ENCODE peak calls at places on chromosome 18, in six cellular contexts. U is H1, R is HCT116, C is A549, Z is SK-N-SH, Q is endothelial cell of umbilical vein. B is an unnamed sample.

GRCh38 chr18:22932885-22933205 is 283 bp upstream of the RBBP8 start:
- DNase-seq in Q (no peak), U (no peak), C (no peak), R (no peak), Z (no peak), B (no peak)

GRCh38 chr18:51135361-51135760 is 62.1 kb downstream of the MEX3C start:
- DNase-seq in R (no peak), U (no peak), Q (no peak), Z (no peak), C (no peak), B (no peak)

GRCh38 chr18:59547691-59548182 is 149.5 kb downstream of the CCBE1 start:
- DNase-seq in Z (no peak), Q (no peak), C (no peak), R (no peak), U (no peak), B (no peak)

GRCh38 chr18:26405190-26405781 is 143.1 kb downstream of the KCTD1 start:
- DNase-seq in R (peak; percentile 36), U (no peak), Q (peak; percentile 46), Z (peak; percentile 62), C (peak; percentile 32), B (peak; percentile 29)

GRCh38 chr18:53509886-53510285 is 714.6 kb downstream of the MBD2 start:
- DNase-seq in U (no peak), Q (no peak), R (no peak), Z (no peak), C (no peak), B (no peak)

GRCh38 chr18:44743626-44744025 is 62.9 kb downstream of the SETBP1 start:
- DNase-seq in R (no peak), C (no peak), Q (no peak), U (no peak), Z (peak; percentile 10), B (no peak)

GRCh38 chr18:31077883-31078282 is 24.3 kb downstream of the DSC2 start:
- DNase-seq in C (no peak), Z (no peak), R (no peak), Q (no peak), U (no peak), B (peak; percentile 62)

GRCh38 chr18:28791101-28791500 is 614.2 kb upstream of the CDH2 start:
- DNase-seq in C (no peak), R (no peak), Z (no peak), Q (no peak), U (no peak), B (no peak)

GRCh38 chr18:28767201-28767600 is 590.3 kb upstream of the CDH2 start:
- DNase-seq in Q (no peak), C (no peak), R (no peak), U (no peak), Z (no peak), B (no peak)

GRCh38 chr18:58196881-58197872 is 153.2 kb downstream of the NEDD4L start:
- DNase-seq in Q (no peak), Z (no peak), U (no peak), C (no peak), R (no peak), B (no peak)

GRCh38 chr18:56196495-56197225 is 441.7 kb downstream of the TXNL1 start:
- DNase-seq in R (no peak), U (no peak), Z (no peak), Q (peak; percentile 74), C (no peak), B (no peak)

GRCh38 chr18:45621068-45621511 is 5.8 kb downstream of the SLC14A2 start:
- DNase-seq in U (no peak), Z (peak; percentile 74), Q (peak; percentile 41), R (peak; percentile 28), C (peak; percentile 34), B (peak; percentile 57)

GRCh38 chr18:57771183-57771582 is 31.9 kb downstream of the ATP8B1 start:
- DNase-seq in U (no peak), C (no peak), Q (peak; percentile 72), Z (no peak), R (no peak), B (peak; percentile 37)

GRCh38 chr18:56541790-56542189 is 96.6 kb downstream of the TXNL1 start:
- DNase-seq in Z (no peak), C (no peak), Q (no peak), R (no peak), U (no peak), B (no peak)

GRCh38 chr18:77131652-77132368 is 773 bp downstream of the MBP start:
- DNase-seq in C (no peak), Q (no peak), R (no peak), Z (peak; percentile 73), U (no peak), B (peak; percentile 81)

GRCh38 chr18:2538844-2539243 is 32.5 kb downstream of the METTL4 start:
- DNase-seq in C (no peak), Q (no peak), R (no peak), U (no peak), Z (no peak), B (no peak)

GRCh38 chr18:45860971-45861370 is 35.5 kb downstream of the SIGLEC15 start:
- DNase-seq in C (no peak), R (no peak), U (no peak), Z (no peak), Q (no peak), B (no peak)

GRCh38 chr18:79791141-79791972 is 6.4 kb upstream of the KCNG2 start:
- DNase-seq in U (no peak), C (peak; percentile 6), Q (no peak), R (no peak), Z (no peak), B (peak; percentile 99)

GRCh38 chr18:44594779-44595467 is 85.8 kb upstream of the SETBP1 start:
- DNase-seq in C (no peak), U (no peak), Q (peak; percentile 78), R (no peak), Z (no peak), B (no peak)

GRCh38 chr18:44672506-44672905 is 8.2 kb upstream of the SETBP1 start:
- DNase-seq in C (no peak), Z (no peak), Q (no peak), U (no peak), R (no peak), B (no peak)

GRCh38 chr18:41870191-41870590 is 84.8 kb upstream of the PIK3C3 start:
- DNase-seq in R (no peak), Q (no peak), U (no peak), C (no peak), Z (no peak), B (no peak)

GRCh38 chr18:2425426-2426317 is 145.6 kb downstream of the METTL4 start:
- DNase-seq in R (no peak), Q (no peak), C (no peak), U (no peak), Z (no peak), B (no peak)

GRCh38 chr18:68428026-68428425 is 286.9 kb downstream of the TMX3 start:
- DNase-seq in U (no peak), Z (no peak), R (no peak), Q (peak; percentile 64), C (no peak), B (no peak)

GRCh38 chr18:34880882-34881852 is 160.0 kb upstream of the MAPRE2 start:
- DNase-seq in R (no peak), Q (peak; percentile 20), C (no peak), Z (no peak), U (no peak), B (peak; percentile 12)

GRCh38 chr18:2826581-2826980 is 20.2 kb upstream of the EMILIN2 start:
- DNase-seq in R (no peak), Z (no peak), C (no peak), Q (no peak), U (no peak), B (no peak)

GRCh38 chr18:54129448-54130134 is 94.9 kb downstream of the MBD2 start:
- DNase-seq in R (no peak), C (no peak), U (no peak), Q (no peak), Z (no peak), B (no peak)

GRCh38 chr18:59669872-59670657 is 27.2 kb downstream of the CCBE1 start:
- DNase-seq in Q (no peak), C (no peak), U (no peak), R (no peak), Z (no peak), B (no peak)

GRCh38 chr18:23487738-23488625 is 15.3 kb upstream of the RMC1 start:
- DNase-seq in Q (peak; percentile 91), Z (no peak), R (no peak), U (no peak), C (no peak), B (no peak)

GRCh38 chr18:55522011-55522410 is 66.0 kb downstream of the TCF4 start:
- DNase-seq in U (no peak), Z (no peak), C (no peak), Q (no peak), R (no peak), B (peak; percentile 30)

GRCh38 chr18:57439617-57439975 is 4.4 kb downstream of the ONECUT2 start:
- DNase-seq in Z (no peak), R (no peak), Q (no peak), C (no peak), U (no peak), B (no peak)

GRCh38 chr18:12580630-12581342 is 77.1 kb downstream of the SPIRE1 start:
- DNase-seq in Q (no peak), Z (no peak), U (no peak), C (no peak), R (no peak), B (no peak)
- TF ChIP-seq MAX in Q (no peak), Z (no peak), U (no peak), C (no peak), R (no peak), B (no peak)

GRCh38 chr18:48023334-48024008 is 93.0 kb upstream of the SMAD2 start:
- DNase-seq in Q (peak; percentile 45), Z (peak; percentile 89), U (no peak), C (peak; percentile 65), R (peak; percentile 52), B (peak; percentile 69)
- TF ChIP-seq MAX in Q (no peak), Z (no peak), U (no peak), C (peak; percentile 56), R (no peak), B (no peak)

GRCh38 chr18:25075793-25076192 is 276.2 kb downstream of the ZNF521 start:
- DNase-seq in C (no peak), Q (no peak), Z (no peak), R (no peak), U (no peak), B (no peak)
- TF ChIP-seq MAX in C (no peak), Q (no peak), Z (no peak), R (no peak), U (no peak), B (no peak)

DNA sequence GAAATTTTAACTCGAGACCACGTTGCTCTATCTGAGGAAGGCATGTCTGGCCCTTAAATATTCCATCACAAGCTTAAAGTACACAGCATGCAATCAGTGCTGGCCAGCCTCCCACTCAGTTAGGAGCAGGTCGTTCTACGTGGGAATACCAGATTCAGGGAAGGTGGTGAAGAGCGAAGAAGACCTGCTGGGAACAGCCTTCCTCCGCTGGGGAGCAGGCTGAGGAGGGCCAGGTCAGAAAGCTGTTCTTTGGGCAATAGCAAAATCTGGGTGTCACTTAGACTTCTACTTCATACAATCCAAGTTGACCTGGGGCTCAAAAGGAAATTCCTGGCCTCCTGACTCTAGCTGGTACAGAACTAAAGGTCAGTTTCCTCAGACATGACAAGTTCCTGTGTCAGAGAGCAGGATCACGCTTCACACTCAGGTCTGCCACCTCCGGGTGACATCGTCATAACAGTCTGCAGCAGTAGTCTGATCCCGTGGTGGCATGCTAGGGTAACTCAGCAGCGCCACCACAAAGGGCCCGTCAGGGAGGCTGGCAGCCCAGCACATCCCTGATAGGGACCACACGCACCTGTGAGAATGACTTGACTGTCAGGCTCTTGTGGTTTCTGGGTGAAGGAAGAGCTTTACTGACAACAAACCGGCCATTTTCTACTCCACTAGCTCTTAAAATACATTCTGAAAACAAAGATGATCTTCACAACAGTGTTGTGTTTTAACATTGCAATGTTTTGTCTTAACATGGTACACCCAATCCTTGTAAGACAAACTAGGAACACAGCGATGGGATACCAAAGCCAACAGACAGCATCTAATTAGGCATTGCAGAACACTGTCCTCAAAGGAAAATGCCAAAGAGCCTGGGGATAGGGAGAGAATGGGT is 35.2 kb upstream of the NAPG start:
- DNase-seq in C (peak; percentile 56), R (peak; percentile 73), Z (no peak), U (no peak), Q (no peak), B (peak; percentile 81)
- TF ChIP-seq MAX in C (no peak), R (peak; percentile 72), Z (no peak), U (no peak), Q (no peak), B (no peak)

B was measured in NB4.